ENCODE peak calls at places on chromosome 16, in ten cellular contexts. L is PC-3, V is endodermal cell, Z is testis, M is heart right ventricle, H is colonic mucosa, D is A549, Q is hepatocyte, I is heart left ventricle, S is mesendoderm. R is an unnamed sample. For H3K4me1, the result is how much of the 10 kb centered on the place peaks cover.

GRCh38 chr16:80947239-80947638 is 59.4 kb downstream of the CMC2 start:
- DNase-seq in L (no peak), Z (no peak), Q (no peak), V (no peak), I (no peak), S (no peak), H (no peak), M (no peak), D (no peak), R (no peak)

GRCh38 chr16:2950400-2950724 is 13.7 kb upstream of the KREMEN2 start:
- DNase-seq in D (no peak), I (no peak), L (no peak), Q (no peak), S (no peak), V (no peak), Z (no peak), H (no peak), M (no peak), R (no peak)

GRCh38 chr16:87818533-87819161 is 50.7 kb downstream of the SLC7A5 start:
- DNase-seq in M (no peak), S (no peak), H (no peak), D (no peak), Q (no peak), V (peak), Z (no peak), I (no peak), L (no peak), R (no peak)

GRCh38 chr16:50338371-50339231 is 30.2 kb downstream of the BRD7 start:
- DNase-seq in Q (no peak), V (no peak), H (no peak), I (no peak), M (no peak), S (no peak), L (no peak), Z (no peak), D (no peak), R (no peak)

GRCh38 chr16:1773703-1774455 is 945 bp upstream of the MRPS34 start:
- DNase-seq in Z (no peak), S (no peak), L (no peak), H (no peak), I (no peak), D (no peak), M (no peak), V (no peak), Q (no peak), R (peak)

GRCh38 chr16:50185005-50185505 is 31.9 kb downstream of the TENT4B start:
- DNase-seq in H (no peak), Z (no peak), L (no peak), Q (peak), M (no peak), D (peak), I (no peak), V (no peak), S (no peak), R (no peak)

GRCh38 chr16:56047307-56048234 is 143.7 kb upstream of the GNAO1 start:
- DNase-seq in H (no peak), L (no peak), V (no peak), S (no peak), Q (no peak), Z (peak), M (no peak), D (no peak), I (peak), R (no peak)

GRCh38 chr16:69932228-69932627 is 18.9 kb upstream of the CLEC18A start:
- DNase-seq in Z (peak), D (no peak), H (no peak), I (no peak), S (no peak), L (no peak), Q (no peak), V (no peak), M (no peak), R (no peak)

GRCh38 chr16:24075929-24076716 is 180.0 kb upstream of the CACNG3 start:
- DNase-seq in S (peak), L (peak), Q (peak), H (no peak), D (no peak), Z (no peak), M (no peak), V (peak), I (no peak), R (no peak)

GRCh38 chr16:80739523-80739922 is 64.9 kb downstream of the CDYL2 start:
- DNase-seq in D (no peak), L (peak), I (no peak), H (no peak), S (no peak), M (no peak), Q (no peak), V (no peak), Z (no peak), R (no peak)

GRCh38 chr16:49274936-49275730 is 6.5 kb downstream of the CBLN1 start:
- DNase-seq in I (no peak), S (peak), M (no peak), Z (no peak), D (no peak), H (no peak), Q (no peak), L (no peak), V (peak), R (no peak)

GRCh38 chr16:11792404-11793260 is 4.4 kb downstream of the ZC3H7A start:
- DNase-seq in S (no peak), D (no peak), M (no peak), H (peak), V (no peak), I (no peak), Z (no peak), Q (peak), L (no peak), R (peak)

DNA sequence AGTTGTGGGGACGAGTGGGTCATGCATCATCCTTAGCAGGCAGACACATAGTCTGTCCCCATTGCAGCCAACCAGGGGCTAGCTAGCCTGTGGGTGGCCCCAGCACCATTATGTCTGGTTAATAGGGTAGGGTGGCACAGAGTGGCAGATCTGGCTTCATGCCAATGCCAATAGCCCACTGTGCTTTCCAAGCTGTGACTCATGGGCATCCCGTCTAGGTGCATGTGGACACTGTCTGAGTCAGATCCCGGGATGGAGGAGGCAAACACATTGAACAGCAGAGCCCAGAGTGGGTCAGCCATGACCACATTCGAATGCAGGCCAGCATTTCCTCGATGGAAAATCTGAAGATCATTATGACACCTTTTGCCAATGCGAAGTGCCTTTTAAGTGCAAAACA is 2.5 kb downstream of the HS3ST2 start:
- DNase-seq in D (peak), I (no peak), L (peak), S (peak), V (no peak), Z (no peak), M (no peak), Q (no peak), H (no peak), R (no peak)
- H3K4me3 ChIP-seq in D (no peak), I (no peak), L (no peak), S (no peak), V (no peak), Z (no peak), M (no peak), Q (no peak), H (no peak), R (no peak)

DNA sequence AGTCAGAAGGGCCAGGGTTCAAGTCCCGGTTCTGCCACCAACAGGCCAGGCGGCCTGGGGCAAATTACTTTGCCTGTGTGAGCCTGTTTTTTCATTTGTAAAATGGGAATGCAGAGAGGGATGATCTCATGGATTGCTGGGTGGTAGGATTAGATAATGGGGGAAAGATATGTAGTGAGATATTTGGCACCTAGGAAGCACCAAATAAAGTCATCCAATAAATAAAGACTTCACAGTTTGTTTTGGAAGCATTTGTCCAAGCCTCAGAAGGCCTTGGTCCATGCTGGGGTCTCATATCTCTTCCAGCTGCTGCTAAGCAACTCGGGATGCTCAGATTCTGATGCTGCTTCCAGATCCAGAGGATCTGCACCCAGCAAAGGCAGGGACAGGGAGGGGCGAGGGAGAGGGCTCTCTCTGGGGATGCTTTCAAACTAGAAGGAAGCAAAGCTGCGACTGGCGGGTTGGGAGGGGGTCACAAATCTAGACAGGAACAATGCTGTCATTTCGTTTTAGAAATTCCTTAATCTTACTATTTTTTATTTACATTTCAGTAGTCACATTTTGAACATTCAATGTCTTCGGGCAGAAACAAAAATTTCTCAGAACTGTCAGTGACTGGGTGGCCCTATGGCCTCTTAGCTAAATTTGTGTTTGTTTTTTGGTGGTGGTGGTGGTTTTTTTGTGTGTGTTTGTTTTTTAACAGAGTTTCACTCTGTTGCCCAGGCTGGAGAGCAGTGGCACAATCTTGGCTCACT is 114.9 kb upstream of the CDH5 start:
- DNase-seq in H (no peak), Q (no peak), M (no peak), L (no peak), V (no peak), S (peak), I (no peak), D (no peak), Z (no peak), R (no peak)
- H3K27ac ChIP-seq in H (no peak), Q (peak), M (peak), L (no peak), V (no peak), S (no peak), I (peak), D (no peak), Z (no peak), R (no peak)

GRCh38 chr16:85618509-85618908 is 5.4 kb downstream of the GSE1 start:
- DNase-seq in V (no peak), D (no peak), S (no peak), Z (no peak), M (no peak), H (no peak), L (no peak), I (no peak), Q (no peak), R (peak)
- H3K4me1 ChIP-seq in V (under half), D (under half), S (under half), Z (under half), M (under half), H (under half), L (under half), I (under half), Q (under half), R (half or more)

GRCh38 chr16:15434079-15434424 is 336 bp upstream of the BMERB1 start:
- DNase-seq in Q (no peak), D (no peak), S (no peak), I (no peak), L (no peak), V (no peak), M (no peak), Z (no peak), H (no peak), R (no peak)

GRCh38 chr16:15435216-15435864 is 952 bp downstream of the BMERB1 start:
- DNase-seq in S (peak), H (no peak), D (no peak), I (no peak), Q (no peak), M (no peak), L (peak), Z (no peak), V (peak), R (peak)

GRCh38 chr16:15439102-15439501 is 4.7 kb downstream of the BMERB1 start:
- DNase-seq in H (no peak), S (no peak), V (no peak), L (no peak), D (no peak), I (no peak), Q (no peak), Z (no peak), M (no peak), R (no peak)

DNA sequence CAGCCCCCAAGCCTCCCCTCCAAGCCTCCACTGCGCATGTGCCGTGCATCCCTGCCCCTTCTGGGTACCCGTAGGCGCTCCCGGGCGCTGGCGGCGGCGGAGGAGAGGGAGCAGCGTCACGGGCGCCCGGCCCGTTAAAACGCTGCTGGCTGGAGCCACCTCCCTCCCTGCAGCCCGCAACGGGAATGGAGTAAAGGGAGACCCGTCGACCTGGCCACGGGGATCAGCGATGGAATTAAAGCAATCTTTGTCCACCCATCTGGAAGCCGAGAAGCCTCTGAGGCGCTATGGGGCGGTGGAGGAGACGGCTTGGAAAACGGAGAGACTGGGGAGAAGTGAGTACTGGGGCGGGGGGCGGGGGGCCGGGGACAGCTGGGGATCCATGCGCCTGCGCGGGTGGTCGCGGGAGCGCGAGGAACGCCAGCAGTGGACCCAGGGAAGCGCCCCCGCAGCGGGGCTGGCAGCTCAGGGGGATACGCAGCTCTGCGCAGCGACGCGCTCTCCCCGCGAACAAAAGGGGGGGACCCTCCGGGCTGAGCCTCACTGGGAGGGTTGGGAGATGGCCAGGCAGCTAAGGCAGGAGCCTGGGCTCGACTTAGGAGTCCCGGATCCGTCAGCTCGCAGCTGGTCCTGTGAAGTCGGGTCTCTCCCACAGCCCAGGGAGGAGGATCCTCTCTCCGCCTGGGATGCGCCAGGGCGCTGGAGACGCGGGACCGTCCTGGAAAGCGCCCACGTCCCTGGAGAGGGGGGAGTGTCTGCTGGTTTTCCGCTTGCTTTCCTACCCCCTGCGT is at the start of gene BMERB1:
- DNase-seq in M (peak), S (peak), D (peak), Q (peak), H (peak), Z (peak), L (peak), I (peak), V (peak), R (peak)
- H3K4me3 ChIP-seq in M (peak), S (peak), D (peak), Q (peak), H (peak), Z (peak), L (peak), I (peak), V (peak), R (peak)